ENCODE peak calls at places on chromosomes 1 and 21, in ten cellular contexts. E is CD8-positive, alpha-beta T cell; P is uterus; B is right cardiac atrium; Z is colonic mucosa; D is cardiac muscle cell; S is breast epithelium; K is prostate gland; L is small intestine; O is heart left ventricle. R is an unnamed sample. For H3K27me3 and H3K4me1, the result is how much of the 10 kb centered on the place peaks cover.

GRCh38 chr1:53552981-53553733 is 94.0 kb downstream of the DMRTB1 start:
- DNase-seq in Z (no peak), P (peak), S (peak), L (no peak), K (no peak), D (no peak), B (no peak), E (no peak), O (peak), R (no peak)

GRCh38 chr1:228452194-228453021 is 34.8 kb upstream of the RNF187 start:
- DNase-seq in D (no peak), B (no peak), E (no peak), S (no peak), Z (no peak), P (no peak), K (no peak), L (no peak), O (no peak), R (no peak)

GRCh38 chr1:100950776-100951175 is 54.9 kb downstream of the SLC30A7 start:
- DNase-seq in L (no peak), D (peak), O (no peak), P (no peak), K (no peak), S (no peak), Z (no peak), B (no peak), E (no peak), R (no peak)

GRCh38 chr21:44535963-44536362 is 4.0 kb downstream of the KRTAP10-1 start:
- DNase-seq in P (no peak), E (no peak), D (no peak), L (no peak), S (peak), Z (no peak), B (no peak), K (no peak), O (no peak), R (no peak)

GRCh38 chr1:238701024-238701423 is 685.3 kb upstream of the CHRM3 start:
- DNase-seq in L (no peak), S (no peak), P (no peak), K (no peak), B (no peak), E (no peak), D (no peak), O (no peak), Z (no peak), R (no peak)

GRCh38 chr1:234478152-234478480 is 863 bp downstream of the TARBP1 start:
- DNase-seq in O (peak), D (peak), B (no peak), Z (peak), K (peak), L (peak), P (no peak), E (peak), S (peak), R (peak)

GRCh38 chr1:55015731-55016620 is 17.2 kb downstream of the BSND start:
- DNase-seq in Z (no peak), B (no peak), L (no peak), S (no peak), O (no peak), D (no peak), E (no peak), K (no peak), P (no peak), R (no peak)

GRCh38 chr1:64898107-64898861 is 68.1 kb downstream of the JAK1 start:
- DNase-seq in E (peak), D (peak), K (peak), P (peak), B (peak), O (peak), S (peak), Z (peak), L (peak), R (no peak)

GRCh38 chr1:155241069-155241679 is 14.1 kb downstream of the ENTREP3 start:
- DNase-seq in O (peak), D (peak), K (peak), P (peak), S (no peak), E (peak), B (peak), L (peak), Z (peak), R (peak)

GRCh38 chr1:159960721-159961381 is 6.8 kb upstream of the SLAMF9 start:
- DNase-seq in Z (peak), D (no peak), B (peak), S (no peak), O (peak), L (peak), E (no peak), P (no peak), K (peak), R (no peak)

GRCh38 chr1:244214009-244214967 is 163.2 kb downstream of the ZBTB18 start:
- DNase-seq in O (peak), E (no peak), B (no peak), K (peak), L (no peak), S (no peak), P (peak), Z (no peak), D (no peak), R (no peak)

GRCh38 chr1:229156819-229157218 is 114.1 kb upstream of the RAB4A start:
- DNase-seq in P (no peak), Z (no peak), K (peak), B (peak), D (peak), S (no peak), O (no peak), L (peak), E (no peak), R (no peak)

GRCh38 chr1:25800538-25801377 is 765 bp downstream of the SELENON start:
- DNase-seq in K (no peak), B (peak), E (no peak), P (no peak), L (no peak), O (no peak), S (no peak), D (no peak), Z (no peak), R (no peak)

GRCh38 chr1:178151831-178152230 is 57.9 kb downstream of the RASAL2 start:
- DNase-seq in L (no peak), Z (no peak), O (no peak), B (no peak), K (no peak), E (no peak), D (no peak), S (no peak), P (peak), R (no peak)

GRCh38 chr21:29053011-29053553 is 20.4 kb downstream of the CCT8 start:
- DNase-seq in L (no peak), E (no peak), P (no peak), K (no peak), S (no peak), O (no peak), D (no peak), Z (no peak), B (no peak), R (no peak)

DNA sequence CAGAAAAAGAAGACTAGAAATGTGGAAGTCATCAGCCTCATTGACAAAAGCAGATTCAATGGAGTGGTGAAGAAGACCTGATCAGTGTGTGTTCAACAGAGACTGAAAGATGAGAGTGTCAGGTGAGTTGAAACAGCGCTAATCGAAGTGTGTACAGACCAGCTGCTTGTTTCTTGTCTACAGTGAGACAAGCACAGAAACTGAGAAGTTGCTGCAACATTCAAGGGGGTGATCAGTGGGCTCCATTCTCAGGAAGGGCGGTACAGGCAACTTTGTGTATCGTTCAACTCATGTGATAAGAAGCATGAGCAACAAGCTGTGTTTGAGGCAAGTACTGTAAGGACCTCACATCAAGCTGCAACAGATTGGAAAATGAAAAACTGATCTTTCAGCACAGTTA is 19.4 kb downstream of the DSCAM start:
- DNase-seq in Z (no peak), E (no peak), B (no peak), O (no peak), D (no peak), S (no peak), K (no peak), P (no peak), L (no peak), R (no peak)
- H3K27me3 ChIP-seq in Z (under half), E (under half), B (under half), O (under half), D (under half), S (under half), K (under half), P (under half), L (under half), R (under half)

GRCh38 chr1:27804791-27805190 is 25.8 kb upstream of the PPP1R8 start:
- DNase-seq in K (no peak), E (no peak), O (no peak), B (no peak), S (no peak), D (no peak), L (no peak), Z (no peak), P (no peak), R (no peak)
- H3K4me1 ChIP-seq in K (under half), E (under half), O (under half), B (under half), S (under half), D (under half), L (under half), Z (under half), P (under half), R (under half)

GRCh38 chr21:42564561-42564971 is 50.9 kb downstream of the SLC37A1 start:
- DNase-seq in P (peak), D (no peak), L (no peak), B (peak), Z (no peak), S (peak), K (no peak), E (no peak), O (peak), R (no peak)
- H3K27me3 ChIP-seq in P (under half), D (under half), L (under half), B (under half), Z (under half), S (under half), K (under half), E (under half), O (under half), R (under half)

DNA sequence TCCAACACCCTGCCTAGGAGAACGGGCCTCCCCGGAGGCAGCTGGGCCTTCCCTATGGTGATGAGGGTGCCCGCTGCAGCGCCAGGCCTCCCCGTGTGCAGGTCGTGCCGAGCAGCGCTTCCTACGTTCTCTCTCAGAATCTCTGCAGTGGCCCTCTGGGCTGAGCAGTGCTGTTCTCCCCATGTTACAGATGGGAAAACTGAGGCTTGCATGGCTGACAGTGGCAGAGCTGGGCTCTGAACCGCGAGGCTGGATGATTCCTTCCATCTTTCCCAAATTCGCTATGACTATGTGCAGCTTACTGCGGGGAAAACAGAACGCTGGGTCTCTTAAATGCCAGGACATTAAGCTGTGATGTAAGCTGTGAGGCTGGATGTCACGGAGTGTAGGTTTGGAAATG is 8.9 kb downstream of the KLHL21 start:
- DNase-seq in Z (no peak), E (no peak), O (no peak), S (no peak), P (no peak), D (no peak), B (no peak), K (no peak), L (no peak), R (no peak)
- H3K4me1 ChIP-seq in Z (under half), E (under half), O (half or more), S (under half), P (under half), D (under half), B (under half), K (under half), L (under half), R (half or more)

DNA sequence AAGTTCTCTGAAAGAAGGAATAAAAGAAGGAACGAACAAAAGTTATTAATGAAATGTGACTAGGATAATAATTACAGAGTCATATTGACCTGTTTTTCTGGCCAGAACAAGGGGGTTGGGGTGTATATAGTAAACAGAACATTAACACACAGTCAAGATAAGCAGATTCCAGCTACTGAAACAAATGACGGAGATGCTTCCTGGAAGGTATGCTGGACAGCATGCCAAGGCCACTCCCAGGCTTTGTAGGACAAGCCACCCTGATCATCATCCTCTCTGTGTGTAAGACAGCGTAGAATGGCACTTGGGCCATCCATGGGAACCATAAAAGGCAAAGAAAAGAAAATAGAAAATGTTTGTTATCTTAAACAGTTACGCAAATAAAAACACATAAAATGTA is 120.7 kb downstream of the TGFBR3 start:
- DNase-seq in D (no peak), Z (no peak), K (no peak), S (no peak), E (no peak), O (no peak), B (peak), L (no peak), P (no peak), R (no peak)
- H3K27me3 ChIP-seq in D (under half), Z (under half), K (under half), S (under half), E (under half), O (under half), B (under half), L (under half), P (under half), R (under half)

DNA sequence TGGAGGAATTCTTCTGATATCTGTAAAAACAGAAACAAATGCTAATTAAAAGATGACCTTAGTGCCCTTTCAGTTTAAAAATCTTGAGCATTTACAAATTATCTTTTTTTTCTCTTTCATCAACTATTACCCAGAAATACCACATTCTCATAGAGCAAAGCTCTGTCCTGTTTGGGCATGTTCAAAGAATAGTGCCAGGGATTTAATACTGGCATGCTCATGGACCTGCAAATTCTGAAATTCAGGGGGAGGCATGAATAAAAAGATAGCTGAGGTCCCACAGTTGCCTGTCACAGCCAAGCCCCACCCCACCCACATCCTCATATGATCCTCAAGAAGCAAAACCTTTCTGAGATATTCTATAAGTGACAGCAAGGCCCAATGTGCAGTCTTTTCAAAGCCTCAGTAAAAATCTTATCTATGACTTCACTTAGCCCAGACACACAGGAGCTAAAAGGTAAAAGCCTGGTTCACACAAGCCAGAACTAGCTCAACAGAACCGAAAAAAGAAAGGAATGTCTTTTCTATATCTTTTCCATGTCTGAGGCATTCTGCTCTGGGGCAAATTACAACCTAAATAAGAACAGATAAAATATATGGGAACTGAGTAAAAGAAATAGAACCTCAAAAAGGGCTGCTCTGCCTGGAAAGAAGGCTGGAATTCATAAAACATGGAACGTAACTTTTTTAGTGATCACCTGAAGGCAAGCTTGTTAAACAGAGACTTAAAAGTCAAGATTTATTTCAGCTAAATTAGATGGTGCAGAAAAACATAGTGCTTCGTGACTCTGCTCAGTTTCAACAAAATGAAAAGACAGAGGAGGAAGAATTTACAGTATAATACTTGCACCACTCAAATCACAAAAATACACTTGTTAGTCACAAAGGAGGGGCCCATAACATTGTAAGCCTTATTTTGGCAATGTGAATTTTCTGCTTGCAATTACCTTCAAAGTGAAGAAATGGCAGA is 11.0 kb downstream of the WLS start:
- DNase-seq in K (peak), Z (no peak), O (no peak), L (no peak), E (no peak), B (no peak), P (no peak), S (no peak), D (peak), R (no peak)
- H3K4me1 ChIP-seq in K (under half), Z (under half), O (under half), L (under half), E (under half), B (under half), P (under half), S (under half), D (under half), R (under half)

R was measured in CD4-positive, alpha-beta memory T cell.